ENCODE peak calls at places on chromosome 14, in five cellular contexts. N is ovary, P is mucosa of descending colon, O is right lobe of liver, S is thyroid gland. Z is an unnamed sample.

GRCh38 chr14:68473794-68474193 is 319.1 kb downstream of the ZFP36L1 start:
- DNase-seq in S (no peak), O (no peak), N (no peak), P (no peak), Z (peak)

GRCh38 chr14:64806202-64806861 is 73.4 kb downstream of the SPTB start:
- DNase-seq in P (no peak), N (no peak), O (no peak), S (no peak), Z (peak)

GRCh38 chr14:38950676-38951075 is 152.4 kb downstream of the SEC23A start:
- DNase-seq in P (no peak), N (no peak), S (no peak), O (no peak), Z (no peak)

GRCh38 chr14:100384819-100385813 is 62.0 kb downstream of the SLC25A47 start:
- DNase-seq in P (no peak), S (no peak), O (no peak), N (no peak), Z (no peak)

GRCh38 chr14:88919502-88919901 is 95.1 kb downstream of the TTC8 start:
- DNase-seq in S (no peak), O (no peak), N (no peak), P (peak), Z (no peak)

GRCh38 chr14:36227802-36228201 is 51.3 kb upstream of the PTCSC3 start:
- DNase-seq in P (no peak), N (no peak), O (no peak), S (no peak), Z (no peak)

GRCh38 chr14:105026789-105027563 is 6.1 kb upstream of the CDCA4 start:
- DNase-seq in S (no peak), P (no peak), N (no peak), O (no peak), Z (no peak)

GRCh38 chr14:44700184-44700583 is 193.1 kb upstream of the FSCB start:
- DNase-seq in N (no peak), O (no peak), P (no peak), S (no peak), Z (no peak)

GRCh38 chr14:55588259-55588699 is 8.3 kb downstream of the KTN1 start:
- DNase-seq in P (no peak), O (no peak), N (no peak), S (no peak), Z (no peak)

GRCh38 chr14:23130875-23131274 is 11.8 kb upstream of the CEBPE start:
- DNase-seq in O (no peak), P (no peak), N (no peak), S (no peak), Z (no peak)

GRCh38 chr14:65879218-65880009 is 466.9 kb downstream of the FUT8 start:
- DNase-seq in P (no peak), O (no peak), N (no peak), S (no peak), Z (no peak)

GRCh38 chr14:72907886-72908285 is 14.0 kb upstream of the DPF3 start:
- DNase-seq in P (no peak), N (no peak), O (no peak), S (no peak), Z (no peak)

GRCh38 chr14:80787876-80788275 is 153.7 kb downstream of the CEP128 start:
- DNase-seq in S (no peak), P (no peak), O (no peak), N (no peak), Z (no peak)

GRCh38 chr14:68627868-68628604 is 164.8 kb downstream of the ZFP36L1 start:
- DNase-seq in P (peak), N (no peak), O (peak), S (peak), Z (peak)

GRCh38 chr14:64671591-64671990 is 32.6 kb upstream of the PLEKHG3 start:
- DNase-seq in S (no peak), P (no peak), N (no peak), O (no peak), Z (no peak)

GRCh38 chr14:88554458-88555286 is at the start of gene PTPN21:
- DNase-seq in O (peak), N (peak), S (peak), P (peak), Z (peak)

GRCh38 chr14:106286697-106287290 is 760.4 kb downstream of the TMEM121 start:
- DNase-seq in N (no peak), O (no peak), S (no peak), P (no peak), Z (no peak)

GRCh38 chr14:59427653-59428578 is 37.3 kb downstream of the GPR135 start:
- DNase-seq in S (peak), O (peak), N (peak), P (no peak), Z (peak)

GRCh38 chr14:99317231-99318090 is 45.5 kb upstream of the BCL11B start:
- DNase-seq in O (no peak), P (peak), S (no peak), N (no peak), Z (no peak)

GRCh38 chr14:99320105-99320572 is 48.1 kb upstream of the BCL11B start:
- DNase-seq in P (peak), N (no peak), O (no peak), S (peak), Z (peak)

GRCh38 chr14:99316281-99317163 is 44.5 kb upstream of the BCL11B start:
- DNase-seq in S (no peak), P (peak), O (peak), N (no peak), Z (peak)

GRCh38 chr14:99318959-99319295 is 46.9 kb upstream of the BCL11B start:
- DNase-seq in O (no peak), N (no peak), S (no peak), P (no peak), Z (no peak)

GRCh38 chr14:99318091-99318958 is 46.3 kb upstream of the BCL11B start:
- DNase-seq in N (no peak), O (no peak), S (no peak), P (peak), Z (no peak)
- H3K4me3 ChIP-seq in N (no peak), O (no peak), S (no peak), P (no peak), Z (no peak)

GRCh38 chr14:61569308-61569707 is 126.0 kb upstream of the HIF1A start:
- DNase-seq in S (no peak), O (no peak), N (no peak), P (no peak), Z (no peak)
- H3K4me3 ChIP-seq in S (no peak), O (no peak), N (no peak), P (no peak), Z (no peak)

DNA sequence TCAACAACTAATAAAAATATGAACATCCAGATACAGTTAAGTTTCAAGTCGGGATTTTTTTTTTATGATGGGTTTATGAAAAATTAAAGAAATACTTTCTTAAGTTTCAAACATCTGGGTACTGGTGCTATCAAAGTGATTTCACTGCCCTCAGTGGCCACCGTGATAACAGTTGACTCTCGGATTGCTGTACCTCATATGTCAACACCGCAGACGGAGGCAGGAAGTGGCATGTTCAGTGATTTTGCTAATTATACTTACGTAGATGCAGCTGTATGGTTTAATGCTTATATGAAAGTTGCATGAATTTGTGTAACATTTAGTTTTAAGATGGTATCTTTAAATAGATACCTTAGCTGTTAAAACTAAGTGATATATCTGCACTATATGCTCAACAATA is 20.8 kb upstream of the FBLN5 start:
- DNase-seq in S (no peak), O (no peak), P (no peak), N (no peak), Z (no peak)
- H3K4me3 ChIP-seq in S (no peak), O (no peak), P (no peak), N (no peak), Z (no peak)

GRCh38 chr14:74599946-74600345 is 12.1 kb downstream of the LTBP2 start:
- DNase-seq in S (peak), O (no peak), N (peak), P (no peak), Z (no peak)
- H3K4me3 ChIP-seq in S (no peak), O (no peak), N (no peak), P (no peak), Z (no peak)

GRCh38 chr14:103279129-103280025 is 54.7 kb upstream of the EIF5 start:
- DNase-seq in S (peak), O (peak), P (peak), N (peak), Z (peak)

GRCh38 chr14:103275000-103275399 is 59.0 kb upstream of the EIF5 start:
- DNase-seq in P (no peak), S (no peak), O (no peak), N (no peak), Z (no peak)

GRCh38 chr14:103271189-103271588 is 62.8 kb upstream of the EIF5 start:
- DNase-seq in S (no peak), P (no peak), N (no peak), O (no peak), Z (no peak)

GRCh38 chr14:103273145-103273846 is 60.7 kb upstream of the EIF5 start:
- DNase-seq in N (peak), P (peak), S (peak), O (no peak), Z (no peak)

DNA sequence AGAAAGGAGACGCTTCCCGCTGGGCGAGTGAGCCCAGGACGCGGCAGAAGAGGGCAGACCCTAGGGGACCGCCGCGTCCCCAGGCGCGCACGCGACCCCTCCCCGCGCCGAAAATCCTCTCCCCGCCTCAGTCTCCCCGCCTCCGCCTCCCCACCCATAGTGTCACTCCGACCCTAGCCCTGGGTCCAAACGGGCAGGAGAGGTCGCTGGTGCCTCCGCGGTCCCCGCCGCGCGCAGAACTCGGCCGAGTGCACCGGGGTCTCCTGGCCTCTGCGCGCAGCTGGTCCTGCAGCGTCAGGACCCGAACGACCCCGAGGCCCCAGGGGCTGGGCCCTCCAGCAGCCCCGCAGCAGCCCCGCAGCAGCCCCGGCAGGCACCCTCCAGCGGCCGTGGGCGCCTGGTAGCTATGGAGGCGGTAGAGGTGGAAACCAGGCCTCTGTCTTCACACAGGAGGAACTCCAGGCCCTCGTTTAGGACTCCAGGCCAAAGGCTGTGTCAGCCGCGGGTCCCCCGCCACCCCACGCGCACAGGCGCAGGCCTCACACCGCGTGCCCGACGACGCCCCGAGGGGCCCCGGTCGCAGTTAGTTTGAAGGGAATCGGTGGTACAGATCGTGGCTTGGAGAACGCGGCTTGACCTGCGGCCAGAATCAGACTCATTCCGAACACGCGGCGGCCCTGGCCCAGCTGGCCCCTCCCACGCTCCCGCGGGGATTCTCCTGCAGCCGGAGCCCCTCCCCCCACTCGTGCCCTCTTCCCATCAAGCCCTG is 60.0 kb upstream of the EIF5 start:
- DNase-seq in O (no peak), P (no peak), S (peak), N (no peak), Z (no peak)
- H3K4me3 ChIP-seq in O (peak), P (no peak), S (no peak), N (peak), Z (no peak)

DNA sequence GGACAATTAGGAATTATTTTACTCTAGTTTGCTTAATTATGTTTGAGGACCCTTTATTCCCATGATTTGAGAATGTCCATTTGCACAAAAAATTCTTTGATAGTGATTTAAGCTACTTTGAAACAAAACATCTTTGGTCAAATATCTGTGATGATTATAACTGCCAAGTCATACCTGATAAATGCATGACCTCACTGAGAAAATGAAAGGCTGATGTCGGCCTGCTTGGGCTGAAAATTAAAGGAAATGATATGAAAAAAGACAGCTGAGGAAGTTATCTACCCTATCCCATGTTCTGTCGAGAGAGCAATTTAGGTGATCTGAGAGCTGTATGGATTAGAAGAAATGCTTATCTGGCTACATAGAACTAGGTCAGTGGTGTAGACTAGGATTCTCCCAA is 43.6 kb downstream of the ATL1 start:
- DNase-seq in N (no peak), O (no peak), S (no peak), P (no peak), Z (no peak)
- H3K4me3 ChIP-seq in N (no peak), O (no peak), S (no peak), P (no peak), Z (no peak)

GRCh38 chr14:97028382-97028781 is 231.2 kb downstream of the VRK1 start:
- DNase-seq in O (no peak), P (no peak), N (no peak), S (no peak), Z (no peak)

GRCh38 chr14:97036096-97036852 is 239.1 kb downstream of the VRK1 start:
- DNase-seq in P (no peak), S (no peak), O (no peak), N (no peak), Z (no peak)

GRCh38 chr14:97029800-97030199 is 232.6 kb downstream of the VRK1 start:
- DNase-seq in N (no peak), P (no peak), O (no peak), S (no peak), Z (no peak)

GRCh38 chr14:97031530-97031929 is 234.3 kb downstream of the VRK1 start:
- DNase-seq in N (no peak), O (no peak), P (no peak), S (no peak), Z (no peak)

GRCh38 chr14:97033556-97034081 is 236.4 kb downstream of the VRK1 start:
- DNase-seq in P (no peak), O (no peak), N (no peak), S (no peak), Z (no peak)
- H3K4me3 ChIP-seq in P (no peak), O (no peak), N (no peak), S (no peak), Z (no peak)

GRCh38 chr14:75647650-75648049 is 13.0 kb downstream of the ERG28 start:
- DNase-seq in O (peak), P (no peak), N (peak), S (peak), Z (no peak)

GRCh38 chr14:75649337-75649736 is 11.3 kb downstream of the ERG28 start:
- DNase-seq in O (no peak), S (no peak), P (no peak), N (no peak), Z (no peak)

GRCh38 chr14:75646762-75647161 is 13.9 kb downstream of the ERG28 start:
- DNase-seq in S (peak), P (no peak), N (no peak), O (peak), Z (no peak)

GRCh38 chr14:75649773-75650172 is 10.9 kb downstream of the ERG28 start:
- DNase-seq in O (no peak), N (no peak), P (no peak), S (no peak), Z (no peak)

DNA sequence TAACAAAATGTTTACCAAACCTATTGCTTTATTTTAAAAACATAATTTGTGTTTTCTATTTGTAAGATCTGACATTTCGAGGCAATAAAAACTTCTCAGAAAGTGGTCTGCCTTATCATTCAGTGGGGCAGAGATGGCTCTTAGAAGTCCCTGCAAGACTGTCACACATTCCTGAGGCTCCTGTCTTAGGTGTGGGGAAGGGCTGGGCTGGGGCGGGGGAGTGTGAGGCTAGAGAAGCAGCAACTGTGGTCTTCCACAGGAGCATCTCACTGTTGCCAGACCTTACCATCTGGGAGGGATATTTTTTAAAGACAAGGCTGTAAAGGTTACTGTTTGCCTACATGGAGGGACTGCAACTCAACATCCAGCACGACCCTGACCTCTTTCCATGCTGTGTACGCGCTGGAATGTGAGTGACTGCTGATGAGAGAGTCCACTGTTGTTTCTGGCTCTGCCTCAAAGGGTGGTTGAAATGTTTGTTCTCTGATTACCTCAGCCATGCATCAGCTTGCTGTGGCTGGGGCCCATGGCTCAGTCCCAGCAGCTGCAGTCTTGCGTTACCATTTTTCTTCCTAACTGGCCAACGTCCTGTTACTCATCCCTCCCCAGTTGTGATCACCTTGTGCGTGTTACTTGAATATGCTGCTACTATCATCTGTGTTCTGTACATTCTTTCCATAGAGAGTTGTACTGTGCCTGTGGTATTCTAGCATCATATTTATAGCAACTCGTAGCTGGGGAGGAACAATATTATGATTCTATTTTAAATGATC is 12.4 kb downstream of the ERG28 start:
- DNase-seq in P (no peak), O (peak), S (peak), N (peak), Z (peak)
- H3K4me3 ChIP-seq in P (no peak), O (no peak), S (no peak), N (no peak), Z (no peak)

GRCh38 chr14:63438065-63438757 is 105.0 kb downstream of the PPP2R5E start:
- DNase-seq in O (no peak), S (peak), N (peak), P (no peak), Z (peak)

GRCh38 chr14:63443988-63444387 is 99.2 kb downstream of the PPP2R5E start:
- DNase-seq in N (no peak), S (no peak), P (no peak), O (no peak), Z (no peak)

GRCh38 chr14:63448841-63449240 is 94.3 kb downstream of the PPP2R5E start:
- DNase-seq in S (no peak), O (no peak), P (no peak), N (no peak), Z (no peak)

DNA sequence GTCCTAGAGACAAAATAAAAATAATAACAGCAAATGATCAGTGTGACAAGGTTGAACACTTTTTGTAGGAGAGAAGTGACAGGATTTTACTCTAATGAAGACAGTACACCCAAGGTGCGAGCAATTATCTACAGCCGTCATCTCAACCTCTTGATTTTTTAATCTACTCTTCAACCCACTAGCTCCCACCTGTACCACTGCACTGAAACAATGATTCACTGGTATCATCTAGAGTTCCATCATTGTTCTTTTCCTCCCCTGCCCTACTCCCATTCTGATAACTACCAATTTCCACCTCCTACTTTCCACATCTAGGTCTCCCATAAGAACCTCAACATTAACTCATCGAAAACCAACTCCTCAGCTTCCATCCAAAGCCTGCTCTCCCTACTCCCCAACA is 99.8 kb downstream of the PPP2R5E start:
- DNase-seq in P (no peak), S (no peak), N (no peak), O (no peak), Z (no peak)
- H3K4me3 ChIP-seq in P (no peak), S (no peak), N (no peak), O (no peak), Z (no peak)